ENCODE peak calls at places on chromosome 16, in six cellular contexts. I is PC-9, R is HCT116, E is HepG2, V is fibroblast of lung, P is neural progenitor cell. A is an unnamed sample.
A peak's percentile ranks its signal among the peaks of the same experiment; 100 is the strongest.

GRCh38 chr16:73068546-73069401 is 20.8 kb upstream of the ZFHX3 start:
- DNase-seq in I (peak; percentile 87), R (no peak), E (peak; percentile 63), V (peak; percentile 98), P (peak; percentile 9), A (no peak)

GRCh38 chr16:54242199-54242598 is 44.4 kb downstream of the IRX3 start:
- DNase-seq in V (no peak), E (peak; percentile 53), I (peak; percentile 39), R (peak; percentile 41), P (peak; percentile 71), A (no peak)

GRCh38 chr16:76123966-76124365 is 153.2 kb upstream of the CNTNAP4 start:
- DNase-seq in E (no peak), V (no peak), R (no peak), I (no peak), P (no peak), A (no peak)

GRCh38 chr16:78147846-78148535 is 48.5 kb downstream of the WWOX start:
- DNase-seq in V (peak; percentile 5), R (no peak), I (no peak), E (no peak), P (no peak), A (no peak)

GRCh38 chr16:76235025-76235424 is 42.2 kb upstream of the CNTNAP4 start:
- DNase-seq in E (no peak), R (no peak), P (no peak), I (no peak), V (no peak), A (no peak)

GRCh38 chr16:65950211-65950610 is 416.3 kb upstream of the CDH5 start:
- DNase-seq in P (no peak), V (peak; percentile 3), I (no peak), R (no peak), E (no peak), A (no peak)

GRCh38 chr16:72189865-72190371 is 18.0 kb upstream of the PMFBP1 start:
- DNase-seq in I (no peak), P (no peak), E (no peak), R (no peak), V (peak; percentile 75), A (no peak)

GRCh38 chr16:3508736-3509135 is 7.9 kb downstream of the CLUAP1 start:
- DNase-seq in I (no peak), E (no peak), R (no peak), P (no peak), V (no peak), A (no peak)

GRCh38 chr16:79723583-79724168 is 123.1 kb upstream of the MAF start:
- DNase-seq in R (no peak), V (no peak), E (no peak), P (peak; percentile 98), I (no peak), A (no peak)

GRCh38 chr16:22645868-22646267 is 135.2 kb downstream of the NPIPB5 start:
- DNase-seq in R (no peak), I (no peak), V (no peak), E (no peak), P (no peak), A (no peak)

GRCh38 chr16:67397812-67398545 is 4.7 kb upstream of the TPPP3 start:
- DNase-seq in P (no peak), V (no peak), R (no peak), E (no peak), I (no peak), A (no peak)

GRCh38 chr16:77600555-77600954 is 121.8 kb upstream of the NUDT7 start:
- DNase-seq in I (no peak), V (no peak), E (no peak), R (no peak), P (no peak), A (no peak)

GRCh38 chr16:80114699-80115098 is 426.1 kb upstream of the DYNLRB2 start:
- DNase-seq in P (no peak), I (no peak), R (no peak), E (no peak), V (peak; percentile 47), A (no peak)

GRCh38 chr16:75351183-75351582 is 82.1 kb downstream of the CFDP1 start:
- DNase-seq in I (peak; percentile 59), P (no peak), V (peak; percentile 84), R (no peak), E (no peak), A (no peak)

GRCh38 chr16:68382296-68382718 is 66.0 kb downstream of the SMPD3 start:
- DNase-seq in I (no peak), P (no peak), E (no peak), R (no peak), V (no peak), A (no peak)

GRCh38 chr16:77840623-77841274 is 52.4 kb downstream of the VAT1L start:
- DNase-seq in R (no peak), I (no peak), V (peak; percentile 74), E (no peak), P (no peak), A (no peak)

GRCh38 chr16:13296206-13296605 is 394.8 kb downstream of the SHISA9 start:
- DNase-seq in P (no peak), V (no peak), I (no peak), E (no peak), R (no peak), A (no peak)

GRCh38 chr16:65441501-65441900 is 319.6 kb upstream of the CDH11 start:
- DNase-seq in V (no peak), I (no peak), P (no peak), R (no peak), E (no peak), A (no peak)

GRCh38 chr16:78762222-78762621 is 662.8 kb downstream of the WWOX start:
- DNase-seq in R (no peak), I (no peak), P (peak; percentile 25), V (no peak), E (no peak), A (no peak)

GRCh38 chr16:72434159-72434558 is 262.2 kb upstream of the PMFBP1 start:
- DNase-seq in V (peak; percentile 58), E (no peak), I (no peak), P (no peak), R (peak; percentile 43), A (no peak)

GRCh38 chr16:84318091-84318975 is 23.7 kb downstream of the WFDC1 start:
- DNase-seq in I (no peak), P (no peak), V (no peak), R (no peak), E (no peak), A (no peak)

GRCh38 chr16:80619824-80620223 is 79.0 kb downstream of the DYNLRB2 start:
- DNase-seq in V (no peak), R (no peak), I (peak; percentile 56), E (no peak), P (no peak), A (no peak)

GRCh38 chr16:56203052-56203451 is 11.8 kb downstream of the GNAO1 start:
- DNase-seq in E (peak; percentile 63), V (peak; percentile 1), P (peak; percentile 56), R (peak; percentile 16), I (no peak), A (no peak)

GRCh38 chr16:13935408-13935807 is 15.5 kb downstream of the ERCC4 start:
- DNase-seq in R (no peak), P (peak; percentile 66), I (no peak), V (no peak), E (peak; percentile 34), A (no peak)

GRCh38 chr16:84497836-84498610 is 6.4 kb downstream of the MEAK7 start:
- DNase-seq in R (no peak), V (no peak), E (no peak), P (no peak), I (no peak), A (no peak)

GRCh38 chr16:2019500-2019899 is at the start of gene NPW:
- DNase-seq in R (no peak), E (no peak), P (peak; percentile 56), V (no peak), I (no peak), A (no peak)

GRCh38 chr16:2016407-2016922 is 3.1 kb upstream of the NPW start:
- DNase-seq in P (peak; percentile 48), V (no peak), R (no peak), E (peak; percentile 41), I (no peak), A (no peak)

GRCh38 chr16:2022723-2023097 is 3.1 kb downstream of the NPW start:
- DNase-seq in P (peak; percentile 74), E (no peak), V (peak; percentile 68), I (no peak), R (no peak), A (no peak)

GRCh38 chr16:2023098-2023925 is 3.4 kb upstream of the NHERF2 start:
- DNase-seq in E (peak; percentile 75), I (peak; percentile 61), P (peak; percentile 93), V (peak; percentile 71), R (peak; percentile 77), A (peak; percentile 62)

GRCh38 chr16:2019919-2020831 is 590 bp downstream of the NPW start:
- DNase-seq in V (no peak), P (peak; percentile 70), I (no peak), R (no peak), E (no peak), A (no peak)
- TF ChIP-seq EZH2 in V (peak; percentile 42), P (peak; percentile 91), I (no peak), R (no peak), E (no peak), A (peak; percentile 52)

DNA sequence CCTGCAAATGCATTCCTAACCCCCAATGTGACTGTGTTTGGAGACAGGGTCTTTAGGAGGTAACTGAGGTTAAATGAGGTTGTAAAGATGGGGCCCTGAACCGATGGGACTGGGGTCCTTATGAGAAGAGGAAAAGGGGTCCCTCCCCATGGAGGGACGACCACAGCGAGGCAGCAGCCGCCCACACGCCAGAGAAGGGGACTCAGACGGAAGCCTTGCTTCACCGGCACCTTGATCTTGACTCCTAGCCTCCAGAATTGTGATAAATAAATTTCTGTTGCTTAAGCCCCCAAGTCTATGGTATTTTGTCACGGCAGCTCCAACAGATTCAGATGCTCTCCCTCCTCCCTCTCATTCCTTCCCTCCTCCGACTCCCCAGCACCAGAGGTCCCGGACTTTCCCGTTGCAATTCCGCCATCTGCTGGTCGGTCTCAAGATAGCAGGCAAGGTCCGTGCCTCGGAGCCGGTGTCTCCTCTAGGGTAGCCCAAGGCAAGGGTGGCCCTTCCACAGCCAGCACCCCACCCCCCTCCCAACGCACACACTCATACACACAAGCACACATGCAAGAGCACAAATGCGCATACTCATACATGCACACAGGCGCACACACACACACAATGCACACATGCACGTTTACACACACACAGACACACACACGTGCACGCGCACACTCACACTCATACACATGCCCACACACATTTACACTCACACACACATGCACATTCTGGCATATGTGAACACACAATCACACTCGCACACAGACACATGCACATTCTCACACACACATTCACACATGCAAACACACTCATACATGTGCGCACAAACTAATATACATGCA is 23.1 kb upstream of the C16orf78 start:
- DNase-seq in E (peak; percentile 37), V (peak; percentile 22), R (peak; percentile 27), P (peak; percentile 73), I (no peak), A (no peak)
- TF ChIP-seq EZH2 in E (no peak), V (no peak), R (no peak), P (no peak), I (no peak), A (no peak)

DNA sequence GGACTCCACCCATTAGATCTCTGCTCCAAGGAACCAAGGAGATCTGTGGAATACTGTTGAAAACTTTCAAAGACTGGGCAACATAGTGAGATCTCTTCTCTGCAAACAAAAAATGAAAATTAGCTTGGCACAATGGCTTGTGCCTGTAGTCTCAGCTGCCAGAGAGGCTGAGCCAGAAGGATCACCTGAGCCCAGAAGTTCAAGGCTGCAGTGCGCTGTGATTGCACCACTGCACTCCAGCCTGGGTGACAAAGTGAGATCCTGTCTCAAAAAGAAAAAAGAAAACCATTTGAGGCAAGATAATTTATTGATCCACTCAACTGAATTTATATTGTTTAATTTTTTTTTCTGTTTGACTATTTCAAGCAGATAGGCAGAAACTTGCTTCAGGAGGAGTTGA is 54.8 kb downstream of the CHD9NB start:
- DNase-seq in I (no peak), E (no peak), V (no peak), R (no peak), P (no peak), A (no peak)
- TF ChIP-seq EZH2 in I (no peak), E (no peak), V (no peak), R (no peak), P (no peak), A (no peak)

GRCh38 chr16:51133691-51134090 is 17.4 kb downstream of the SALL1 start:
- DNase-seq in P (peak; percentile 45), I (no peak), V (no peak), E (no peak), R (no peak), A (no peak)
- TF ChIP-seq EZH2 in P (no peak), I (no peak), V (no peak), E (no peak), R (no peak), A (peak; percentile 71)